ENCODE peak calls at places on chromosomes 7 and 10, in seven cellular contexts. D is GM12891, J is GM12878, B is HepG2, E is K562, Q is H1, C is SK-N-SH. V is an unnamed sample.

GRCh38 chr7:17679427-17679826 is 260.9 kb downstream of the SNX13 start:
- DNase-seq in J (no peak), Q (no peak), B (no peak), C (no peak), E (no peak), D (no peak), V (no peak)

GRCh38 chr7:156219307-156220077 is 407.2 kb upstream of the SHH start:
- DNase-seq in D (no peak), B (no peak), J (no peak), Q (no peak), C (no peak), E (no peak), V (no peak)

GRCh38 chr10:130220251-130221185 is 84.3 kb downstream of the GLRX3 start:
- DNase-seq in D (no peak), E (no peak), J (no peak), C (no peak), Q (no peak), B (no peak), V (no peak)

GRCh38 chr7:45048748-45049147 is 40.0 kb downstream of the NACAD start:
- DNase-seq in B (no peak), Q (no peak), J (no peak), D (no peak), C (no peak), E (no peak), V (no peak)

GRCh38 chr10:114825513-114826253 is 4.1 kb downstream of the FHIP2A start:
- DNase-seq in E (no peak), Q (no peak), J (peak; percentile 55), B (no peak), C (no peak), D (peak; percentile 34), V (peak; percentile 27)

GRCh38 chr10:14801693-14802092 is 27.0 kb upstream of the FAM107B start:
- DNase-seq in J (no peak), Q (no peak), D (no peak), B (peak; percentile 3), C (peak; percentile 54), E (no peak), V (no peak)

GRCh38 chr10:24483701-24484100 is 240.0 kb downstream of the ARHGAP21 start:
- DNase-seq in C (no peak), B (no peak), Q (peak; percentile 54), E (no peak), J (no peak), D (no peak), V (no peak)

GRCh38 chr10:48603421-48604038 is 1.3 kb downstream of the ARHGAP22 start:
- DNase-seq in D (no peak), Q (no peak), E (no peak), C (no peak), J (no peak), B (no peak), V (no peak)

GRCh38 chr7:155594961-155595366 is 48.6 kb upstream of the CNPY1 start:
- DNase-seq in Q (peak; percentile 27), C (no peak), E (peak; percentile 53), D (no peak), J (no peak), B (peak; percentile 80), V (no peak)

GRCh38 chr10:117537436-117537903 is 5.1 kb upstream of the EMX2 start:
- DNase-seq in C (peak; percentile 93), Q (no peak), B (no peak), J (no peak), E (peak; percentile 75), D (peak; percentile 66), V (peak; percentile 61)

GRCh38 chr7:94888542-94888941 is 18.9 kb upstream of the PPP1R9A start:
- DNase-seq in B (peak; percentile 25), C (no peak), J (no peak), D (no peak), Q (no peak), E (no peak), V (no peak)

GRCh38 chr7:96589038-96589437 is 120.6 kb downstream of the SEM1 start:
- DNase-seq in C (no peak), B (no peak), E (no peak), J (no peak), D (no peak), Q (no peak), V (no peak)

GRCh38 chr7:34128762-34129161 is 223.4 kb downstream of the BMPER start:
- DNase-seq in E (no peak), B (no peak), C (no peak), J (no peak), D (no peak), Q (no peak), V (no peak)

GRCh38 chr7:155782466-155782865 is 29.8 kb downstream of the SHH start:
- DNase-seq in E (no peak), B (no peak), J (no peak), C (no peak), D (no peak), Q (no peak), V (no peak)

GRCh38 chr10:104548090-104548489 is 93.0 kb upstream of the SORCS3 start:
- DNase-seq in J (no peak), Q (peak; percentile 5), C (no peak), E (no peak), D (no peak), B (no peak), V (no peak)

GRCh38 chr10:61779950-61780659 is 117.4 kb downstream of the CABCOCO1 start:
- DNase-seq in B (no peak), C (no peak), E (peak; percentile 80), Q (no peak), J (no peak), D (no peak), V (no peak)

GRCh38 chr7:5172196-5172800 is 17.7 kb upstream of the WIPI2 start:
- DNase-seq in D (no peak), Q (no peak), J (no peak), E (no peak), B (no peak), C (no peak), V (no peak)

GRCh38 chr7:48363174-48363573 is 191.9 kb downstream of the ABCA13 start:
- DNase-seq in J (no peak), Q (no peak), C (no peak), D (no peak), E (no peak), B (no peak), V (no peak)

GRCh38 chr7:151687523-151688235 is 168.0 kb upstream of the RHEB start:
- DNase-seq in B (peak; percentile 58), Q (peak; percentile 80), C (peak; percentile 61), J (no peak), E (peak; percentile 87), D (no peak), V (no peak)

GRCh38 chr10:12981570-12981969 is 19.9 kb downstream of the CCDC3 start:
- DNase-seq in C (no peak), J (no peak), E (no peak), D (no peak), B (no peak), Q (no peak), V (no peak)

GRCh38 chr7:29976265-29976664 is 13.3 kb downstream of the SCRN1 start:
- DNase-seq in B (no peak), D (no peak), Q (no peak), J (no peak), E (no peak), C (no peak), V (no peak)
- TF ChIP-seq POLR2AphosphoS5 in B (no peak), D (no peak), Q (no peak), J (no peak), E (no peak), C (no peak), V (no peak)

GRCh38 chr7:131011437-131011752 is 277.4 kb upstream of the KLF14 start:
- DNase-seq in C (no peak), J (no peak), Q (no peak), E (no peak), B (no peak), D (no peak), V (no peak)
- TF ChIP-seq TAF1 in C (no peak), J (no peak), Q (no peak), E (no peak), B (no peak), D (no peak), V (no peak)

GRCh38 chr10:131245475-131246059 is 66.0 kb downstream of the TCERG1L start:
- DNase-seq in D (no peak), B (no peak), C (no peak), J (no peak), E (no peak), Q (no peak), V (no peak)

GRCh38 chr10:131247873-131248272 is 63.6 kb downstream of the TCERG1L start:
- DNase-seq in E (no peak), B (no peak), Q (no peak), D (no peak), C (no peak), J (no peak), V (no peak)

GRCh38 chr10:131246775-131247174 is 64.7 kb downstream of the TCERG1L start:
- DNase-seq in J (no peak), B (no peak), Q (no peak), D (no peak), C (no peak), E (no peak), V (no peak)

GRCh38 chr10:131244836-131245235 is 66.7 kb downstream of the TCERG1L start:
- DNase-seq in C (no peak), J (no peak), E (no peak), Q (no peak), B (no peak), D (no peak), V (no peak)

GRCh38 chr10:131246089-131246488 is 65.4 kb downstream of the TCERG1L start:
- DNase-seq in E (no peak), B (no peak), D (no peak), J (no peak), Q (no peak), C (no peak), V (no peak)
- TF ChIP-seq POLR2AphosphoS5 in E (no peak), B (no peak), D (no peak), J (no peak), Q (no peak), C (no peak), V (no peak)

DNA sequence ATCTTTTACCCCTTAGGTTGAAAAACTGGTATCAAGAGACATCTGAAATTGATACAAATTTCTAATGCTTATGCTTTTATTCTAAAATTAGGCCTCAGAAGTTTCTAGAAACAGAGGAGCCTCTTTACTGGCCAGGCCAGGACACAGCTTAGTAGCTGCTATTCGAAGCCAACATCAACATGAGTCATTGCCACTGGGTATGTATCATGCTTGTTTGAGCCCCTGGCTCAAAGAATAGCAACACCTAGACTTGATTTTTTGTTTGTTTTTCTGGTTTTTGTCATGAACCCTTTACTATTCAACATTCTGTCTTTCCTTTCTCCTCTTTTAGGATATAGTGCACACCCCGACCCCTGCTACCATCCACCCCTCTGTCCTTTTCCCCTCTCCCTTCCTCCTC is 90.9 kb upstream of the STK17A start:
- DNase-seq in E (no peak), D (no peak), J (no peak), C (no peak), Q (no peak), B (peak; percentile 28), V (no peak)
- TF ChIP-seq TAF1 in E (no peak), D (no peak), J (no peak), C (no peak), Q (no peak), B (no peak), V (no peak)